ENCODE peak calls at places on chromosomes 5 and 9, in ten cellular contexts. J is CD8-positive, alpha-beta T cell; E is K562; Y is uterus; I is heart right ventricle; R is H9; F is MM.1S; X is HCT116; H is GM23338; S is effector memory CD4-positive, alpha-beta T cell. C is an unnamed sample.

GRCh38 chr9:4663956-4664355 is 1.9 kb downstream of the PLPP6 start:
- DNase-seq in I (no peak), F (no peak), X (no peak), E (no peak), H (no peak), Y (no peak), R (no peak), S (no peak), J (no peak), C (no peak)

GRCh38 chr9:121322037-121322736 is 47.9 kb downstream of the STOM start:
- DNase-seq in Y (no peak), X (peak), R (no peak), E (no peak), J (no peak), I (no peak), S (no peak), H (no peak), F (no peak), C (no peak)

GRCh38 chr9:33170464-33171156 is 3.5 kb upstream of the B4GALT1 start:
- DNase-seq in E (no peak), H (peak), F (no peak), X (peak), R (peak), S (no peak), Y (peak), I (peak), J (peak), C (peak)

GRCh38 chr5:176559683-176560082 is 10.5 kb downstream of the CDHR2 start:
- DNase-seq in X (peak), S (no peak), F (peak), J (no peak), Y (no peak), H (peak), I (no peak), R (no peak), E (peak), C (peak)

GRCh38 chr5:116671211-116671736 is 96.7 kb upstream of the SEMA6A start:
- DNase-seq in R (no peak), J (no peak), X (no peak), I (no peak), Y (no peak), S (no peak), H (no peak), F (peak), E (no peak), C (no peak)

GRCh38 chr5:170296935-170297588 is 515 bp downstream of the LCP2 start:
- DNase-seq in X (no peak), Y (no peak), R (no peak), E (peak), H (no peak), J (no peak), S (no peak), F (peak), I (no peak), C (no peak)

GRCh38 chr5:136132087-136132486 is 558 bp upstream of the SMAD5 start:
- DNase-seq in F (no peak), I (peak), E (peak), Y (peak), R (no peak), H (no peak), J (no peak), S (no peak), X (no peak), C (no peak)

GRCh38 chr5:141050622-141051525 is at the start of gene PCDHB1:
- DNase-seq in X (no peak), F (no peak), H (peak), S (no peak), E (no peak), Y (no peak), I (no peak), J (no peak), R (peak), C (no peak)

GRCh38 chr5:159170021-159170420 is 39.3 kb downstream of the RNF145 start:
- DNase-seq in F (no peak), S (no peak), E (no peak), R (no peak), J (no peak), H (no peak), I (no peak), X (no peak), Y (no peak), C (no peak)

GRCh38 chr9:130284690-130285089 is 19.1 kb downstream of the HMCN2 start:
- DNase-seq in E (no peak), I (no peak), R (no peak), Y (no peak), S (no peak), F (no peak), X (no peak), H (no peak), J (no peak), C (no peak)

GRCh38 chr5:65961644-65962043 is 35.3 kb downstream of the ERBIN start:
- DNase-seq in Y (no peak), R (no peak), H (no peak), J (no peak), I (no peak), E (peak), F (no peak), S (no peak), X (no peak), C (no peak)

GRCh38 chr9:14748373-14748772 is 25.8 kb upstream of the CER1 start:
- DNase-seq in J (no peak), S (no peak), H (no peak), X (no peak), R (no peak), Y (no peak), F (no peak), E (no peak), I (no peak), C (no peak)

GRCh38 chr9:84447305-84447704 is 106.7 kb upstream of the SLC28A3 start:
- DNase-seq in J (no peak), I (no peak), E (no peak), Y (no peak), F (no peak), H (no peak), S (no peak), X (no peak), R (no peak), C (no peak)

GRCh38 chr5:2488593-2488992 is 262.9 kb downstream of the IRX2 start:
- DNase-seq in X (no peak), H (no peak), Y (no peak), I (no peak), E (no peak), S (no peak), F (no peak), J (no peak), R (no peak), C (no peak)

GRCh38 chr5:83955916-83956315 is 235.3 kb upstream of the HAPLN1 start:
- DNase-seq in I (no peak), J (no peak), Y (no peak), E (no peak), X (no peak), S (no peak), F (no peak), R (no peak), H (no peak), C (no peak)

GRCh38 chr5:144332265-144332664 is 161.6 kb downstream of the KCTD16 start:
- DNase-seq in J (no peak), R (peak), F (no peak), S (no peak), Y (no peak), X (no peak), E (no peak), H (peak), I (no peak), C (no peak)

GRCh38 chr5:29262683-29263082 is 1930.8 kb upstream of the CDH6 start:
- DNase-seq in F (no peak), R (no peak), Y (no peak), I (no peak), X (no peak), S (no peak), J (no peak), H (no peak), E (no peak), C (no peak)

GRCh38 chr5:75686480-75686879 is 30.8 kb downstream of the POC5 start:
- DNase-seq in S (no peak), F (no peak), H (no peak), X (no peak), R (no peak), Y (no peak), E (no peak), I (no peak), J (no peak), C (no peak)

GRCh38 chr9:69324549-69325401 is at the start of gene ENTREP1:
- DNase-seq in I (peak), E (no peak), S (no peak), R (peak), F (peak), J (no peak), Y (peak), X (peak), H (peak), C (no peak)
- H3K27ac ChIP-seq in I (peak), E (no peak), S (no peak), R (no peak), F (no peak), J (no peak), Y (peak), X (no peak), H (no peak), C (no peak)

GRCh38 chr5:79318935-79319614 is 83.1 kb downstream of the JMY start:
- DNase-seq in F (no peak), Y (no peak), R (no peak), I (no peak), X (peak), H (no peak), S (no peak), E (no peak), J (no peak), C (no peak)
- H3K27ac ChIP-seq in F (no peak), Y (no peak), R (no peak), I (no peak), X (no peak), H (peak), S (no peak), E (peak), J (no peak), C (no peak)

GRCh38 chr9:91896513-91897121 is 53.4 kb downstream of the ROR2 start:
- DNase-seq in E (no peak), I (peak), H (no peak), R (no peak), S (no peak), J (no peak), F (no peak), X (no peak), Y (peak), C (no peak)

GRCh38 chr9:91897201-91897600 is 52.8 kb downstream of the ROR2 start:
- DNase-seq in J (no peak), Y (no peak), I (no peak), X (no peak), R (no peak), F (no peak), H (no peak), E (no peak), S (no peak), C (no peak)

GRCh38 chr9:91898451-91899433 is 51.3 kb downstream of the ROR2 start:
- DNase-seq in H (peak), S (no peak), E (peak), I (no peak), Y (peak), R (no peak), F (no peak), X (no peak), J (no peak), C (no peak)

GRCh38 chr9:91894023-91894422 is 56.0 kb downstream of the ROR2 start:
- DNase-seq in I (no peak), R (no peak), E (no peak), F (no peak), H (no peak), X (no peak), S (no peak), Y (no peak), J (no peak), C (no peak)

GRCh38 chr9:91896096-91896495 is 53.9 kb downstream of the ROR2 start:
- DNase-seq in F (no peak), E (no peak), H (no peak), I (no peak), R (no peak), J (no peak), S (no peak), Y (no peak), X (no peak), C (no peak)
- H3K27ac ChIP-seq in F (no peak), E (peak), H (no peak), I (no peak), R (no peak), J (no peak), S (no peak), Y (peak), X (no peak), C (no peak)

GRCh38 chr5:55480781-55481180 is 54.0 kb downstream of the PLPP1 start:
- DNase-seq in Y (no peak), F (no peak), R (no peak), X (no peak), H (no peak), E (no peak), S (no peak), J (no peak), I (no peak), C (no peak)
- H3K27ac ChIP-seq in Y (no peak), F (no peak), R (no peak), X (no peak), H (peak), E (no peak), S (no peak), J (no peak), I (no peak), C (no peak)

DNA sequence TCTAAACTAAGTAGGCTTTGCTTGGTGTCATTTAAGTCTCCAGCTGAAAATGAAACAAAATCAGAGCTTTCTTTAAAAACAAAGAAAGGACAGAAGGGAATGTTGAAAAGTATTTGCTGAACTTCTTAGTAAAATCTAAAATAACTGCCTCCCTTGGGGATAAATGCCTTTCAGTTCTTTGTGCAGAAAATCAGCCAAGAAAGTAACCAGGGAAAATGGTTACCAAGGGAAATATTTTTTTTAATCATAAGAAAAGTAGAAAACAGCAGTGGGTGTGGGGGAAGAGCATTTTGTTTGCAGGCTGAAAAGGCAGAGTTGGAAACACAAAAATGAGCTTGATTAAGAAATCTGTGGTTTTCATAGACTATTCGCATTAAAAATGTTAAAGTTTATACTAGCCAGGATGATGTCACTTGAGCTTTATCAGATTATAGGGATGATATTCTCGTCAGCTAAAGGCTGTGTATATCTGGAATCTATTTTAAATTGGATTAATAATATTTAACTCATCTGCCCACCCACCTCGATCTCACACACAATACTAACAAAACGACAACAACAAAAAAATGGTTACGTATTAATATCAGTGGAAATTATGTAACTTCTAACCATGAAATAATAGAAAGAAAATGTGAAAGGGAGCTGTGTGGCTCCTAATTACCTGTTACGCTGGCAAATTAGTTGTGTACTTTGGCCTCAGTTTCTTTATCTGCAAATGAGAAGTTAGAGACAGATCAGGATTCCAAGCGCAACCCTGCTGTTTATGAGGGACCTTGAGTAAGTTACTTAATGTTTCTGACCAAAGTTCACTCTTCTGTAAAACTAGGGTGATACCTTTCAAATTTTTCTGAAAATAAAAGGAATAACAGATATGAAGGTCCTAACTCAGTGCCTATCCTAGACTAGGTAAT is at the start of gene ECM2:
- DNase-seq in H (no peak), F (no peak), Y (no peak), X (no peak), I (no peak), S (no peak), R (no peak), E (no peak), J (no peak), C (no peak)
- H3K27ac ChIP-seq in H (no peak), F (peak), Y (peak), X (no peak), I (peak), S (no peak), R (no peak), E (no peak), J (no peak), C (no peak)

GRCh38 chr5:150176745-150177485 is 10.3 kb downstream of the CDX1 start:
- DNase-seq in S (no peak), H (no peak), X (no peak), Y (no peak), F (no peak), I (no peak), J (no peak), E (no peak), R (no peak), C (no peak)

GRCh38 chr5:150179221-150179620 is 10.6 kb upstream of the SLC6A7 start:
- DNase-seq in F (no peak), X (no peak), S (no peak), J (no peak), Y (no peak), H (no peak), R (no peak), E (no peak), I (no peak), C (no peak)

GRCh38 chr5:150178262-150178661 is 11.6 kb upstream of the SLC6A7 start:
- DNase-seq in S (no peak), I (no peak), E (no peak), X (no peak), F (no peak), J (no peak), H (no peak), Y (no peak), R (no peak), C (no peak)

GRCh38 chr5:150175536-150175935 is 9.0 kb downstream of the CDX1 start:
- DNase-seq in H (peak), Y (no peak), I (no peak), S (no peak), X (peak), R (peak), E (peak), J (no peak), F (peak), C (no peak)

DNA sequence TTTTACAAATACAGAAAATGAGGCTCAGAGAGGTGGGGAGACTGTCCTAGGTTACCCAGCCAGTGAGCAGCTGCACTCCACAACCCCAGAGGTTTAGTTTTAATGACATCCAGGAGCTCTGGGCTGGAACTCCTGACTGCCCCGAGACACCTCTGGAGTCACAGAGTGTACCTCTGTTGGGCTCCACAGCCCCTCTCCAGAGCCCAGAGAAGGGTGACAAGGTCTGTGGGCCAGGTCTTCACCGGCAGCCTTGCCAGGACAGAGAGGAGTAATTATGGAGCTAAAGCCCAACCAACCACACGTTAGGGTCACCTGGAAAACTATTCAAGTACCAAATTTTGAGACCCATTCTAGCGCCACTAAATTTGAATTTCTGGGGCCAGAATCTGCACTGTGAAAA is 11.1 kb downstream of the CDX1 start:
- DNase-seq in X (no peak), F (no peak), J (no peak), H (no peak), Y (no peak), S (no peak), I (no peak), R (no peak), E (no peak), C (no peak)
- H3K27ac ChIP-seq in X (no peak), F (no peak), J (no peak), H (no peak), Y (no peak), S (no peak), I (no peak), R (no peak), E (no peak), C (no peak)

GRCh38 chr5:10351882-10352395 is 1.6 kb upstream of the MARCHF6 start:
- DNase-seq in R (no peak), S (no peak), E (no peak), X (no peak), J (no peak), Y (no peak), H (no peak), I (no peak), F (no peak), C (no peak)

GRCh38 chr5:10353241-10354047 is at the start of gene MARCHF6:
- DNase-seq in S (peak), Y (peak), X (peak), F (peak), R (peak), I (peak), H (peak), J (peak), E (peak), C (peak)

GRCh38 chr5:10352404-10353240 is 873 bp upstream of the MARCHF6 start:
- DNase-seq in R (no peak), Y (no peak), X (no peak), F (peak), S (no peak), E (no peak), I (no peak), H (peak), J (no peak), C (no peak)

GRCh38 chr5:10354048-10354872 is 765 bp downstream of the MARCHF6 start:
- DNase-seq in R (no peak), Y (no peak), H (peak), J (peak), E (peak), X (no peak), I (no peak), F (peak), S (peak), C (peak)

DNA sequence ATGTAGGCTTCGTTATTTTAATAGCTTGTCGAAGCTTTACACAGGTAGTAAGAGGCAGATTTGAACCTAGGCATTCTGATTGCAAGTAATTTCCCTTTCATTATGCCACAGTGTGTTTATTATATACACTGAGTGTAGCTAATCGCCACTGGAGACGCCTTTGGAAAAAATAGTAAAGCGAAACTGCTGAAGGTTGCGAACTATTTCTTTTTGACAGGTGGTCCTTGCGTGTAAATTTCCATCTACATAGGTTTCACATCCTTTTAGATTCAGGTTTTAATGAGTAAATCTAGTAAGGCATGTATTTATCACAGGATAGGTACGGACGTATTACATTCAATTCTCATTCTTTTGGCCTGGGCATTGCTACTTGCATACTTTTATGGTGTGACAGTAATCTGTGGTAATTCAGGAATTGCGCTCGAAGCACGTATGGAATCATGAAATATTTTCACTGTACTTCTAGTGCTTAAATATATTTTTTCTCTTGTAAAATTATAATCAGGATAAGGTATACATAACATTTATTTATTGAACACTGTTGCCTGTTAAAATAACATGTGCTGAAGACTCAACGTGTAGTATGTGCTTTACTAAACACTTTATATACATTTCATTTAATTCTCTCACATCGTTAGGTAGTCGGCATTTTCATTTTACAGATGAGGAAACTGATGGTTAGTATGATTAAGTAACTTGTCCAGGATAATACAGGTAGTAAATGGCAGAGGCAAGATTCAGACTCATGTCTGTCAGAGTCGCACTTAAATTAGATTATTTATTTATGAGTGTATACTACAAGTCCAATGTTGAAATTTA is 1.8 kb downstream of the MARCHF6 start:
- DNase-seq in X (no peak), S (no peak), J (no peak), Y (no peak), R (no peak), I (no peak), F (peak), E (no peak), H (no peak), C (no peak)
- H3K27ac ChIP-seq in X (no peak), S (peak), J (peak), Y (peak), R (no peak), I (peak), F (peak), E (peak), H (no peak), C (peak)

C was measured in CD8-positive, alpha-beta memory T cell.